ENCODE peak calls at places on chromosomes 1 and 21, in seven cellular contexts. One of them, this sample, is unnamed.

GRCh38 chr1:7117599-7118281 is 332.5 kb downstream of the CAMTA1 start:
- DNase-seq in K562: no peak
- DNase-seq in GM12878: no peak
- DNase-seq in GM12892: no peak
- DNase-seq in SK-N-SH: no peak
- DNase-seq in HepG2: no peak
- DNase-seq in H1: peak
- DNase-seq in this sample: no peak

GRCh38 chr1:247212012-247212411 is 40.2 kb upstream of the ZNF124 start:
- DNase-seq in SK-N-SH: no peak
- DNase-seq in GM12878: peak
- DNase-seq in H1: no peak
- DNase-seq in GM12892: no peak
- DNase-seq in K562: peak
- DNase-seq in HepG2: no peak
- DNase-seq in this sample: peak

GRCh38 chr1:94983343-94983742 is 56.4 kb upstream of the CNN3 start:
- DNase-seq in GM12878: no peak
- DNase-seq in GM12892: no peak
- DNase-seq in H1: no peak
- DNase-seq in HepG2: no peak
- DNase-seq in K562: no peak
- DNase-seq in SK-N-SH: no peak
- DNase-seq in this sample: no peak

GRCh38 chr1:160096491-160097116 is 1.8 kb downstream of the IGSF8 start:
- DNase-seq in SK-N-SH: no peak
- DNase-seq in GM12878: no peak
- DNase-seq in K562: no peak
- DNase-seq in HepG2: no peak
- DNase-seq in GM12892: no peak
- DNase-seq in H1: no peak
- DNase-seq in this sample: no peak

GRCh38 chr1:30478288-30478687 is 245.1 kb downstream of the MATN1 start:
- DNase-seq in GM12892: no peak
- DNase-seq in K562: no peak
- DNase-seq in SK-N-SH: no peak
- DNase-seq in GM12878: no peak
- DNase-seq in H1: no peak
- DNase-seq in HepG2: no peak
- DNase-seq in this sample: no peak

GRCh38 chr1:234208791-234209190 is 164.5 kb upstream of the COA6 start:
- DNase-seq in K562: no peak
- DNase-seq in H1: no peak
- DNase-seq in HepG2: no peak
- DNase-seq in GM12892: no peak
- DNase-seq in SK-N-SH: no peak
- DNase-seq in GM12878: no peak
- DNase-seq in this sample: no peak

GRCh38 chr21:44529503-44530125 is 10.4 kb downstream of the KRTAP10-1 start:
- DNase-seq in GM12878: no peak
- DNase-seq in SK-N-SH: no peak
- DNase-seq in H1: no peak
- DNase-seq in GM12892: no peak
- DNase-seq in K562: no peak
- DNase-seq in HepG2: no peak
- DNase-seq in this sample: no peak

GRCh38 chr1:209674957-209675566 is at the start of gene G0S2:
- DNase-seq in HepG2: no peak
- DNase-seq in SK-N-SH: peak
- DNase-seq in H1: no peak
- DNase-seq in GM12878: no peak
- DNase-seq in GM12892: peak
- DNase-seq in K562: no peak
- DNase-seq in this sample: no peak

GRCh38 chr1:91349524-91349923 is 55.1 kb downstream of the HFM1 start:
- DNase-seq in GM12892: no peak
- DNase-seq in GM12878: no peak
- DNase-seq in K562: no peak
- DNase-seq in SK-N-SH: no peak
- DNase-seq in HepG2: no peak
- DNase-seq in H1: no peak
- DNase-seq in this sample: no peak

GRCh38 chr1:8078176-8078671 is 52.1 kb upstream of the ERRFI1 start:
- DNase-seq in K562: no peak
- DNase-seq in H1: no peak
- DNase-seq in SK-N-SH: no peak
- DNase-seq in GM12878: no peak
- DNase-seq in GM12892: no peak
- DNase-seq in HepG2: peak
- DNase-seq in this sample: no peak

GRCh38 chr1:211305044-211305443 is 21.6 kb upstream of the TRAF5 start:
- DNase-seq in SK-N-SH: no peak
- DNase-seq in GM12878: no peak
- DNase-seq in H1: no peak
- DNase-seq in K562: no peak
- DNase-seq in HepG2: no peak
- DNase-seq in GM12892: no peak
- DNase-seq in this sample: no peak

GRCh38 chr1:63730211-63730610 is 43.6 kb upstream of the ROR1 start:
- DNase-seq in HepG2: no peak
- DNase-seq in GM12878: no peak
- DNase-seq in H1: no peak
- DNase-seq in SK-N-SH: peak
- DNase-seq in K562: no peak
- DNase-seq in GM12892: no peak
- DNase-seq in this sample: no peak

GRCh38 chr1:240649733-240650700 is 38.1 kb upstream of the GREM2 start:
- DNase-seq in K562: no peak
- DNase-seq in GM12878: no peak
- DNase-seq in SK-N-SH: no peak
- DNase-seq in HepG2: no peak
- DNase-seq in H1: no peak
- DNase-seq in GM12892: no peak
- DNase-seq in this sample: no peak

GRCh38 chr1:165290143-165290542 is 66.4 kb downstream of the LMX1A start:
- DNase-seq in SK-N-SH: peak
- DNase-seq in H1: no peak
- DNase-seq in GM12878: no peak
- DNase-seq in K562: no peak
- DNase-seq in GM12892: no peak
- DNase-seq in HepG2: no peak
- DNase-seq in this sample: no peak

GRCh38 chr1:226974544-226975258 is 34.6 kb downstream of the COQ8A start:
- DNase-seq in GM12892: no peak
- DNase-seq in SK-N-SH: no peak
- DNase-seq in HepG2: peak
- DNase-seq in H1: no peak
- DNase-seq in K562: no peak
- DNase-seq in GM12878: no peak
- DNase-seq in this sample: no peak

GRCh38 chr1:203129501-203130231 is 2.1 kb downstream of the ADORA1 start:
- DNase-seq in H1: no peak
- DNase-seq in SK-N-SH: peak
- DNase-seq in K562: no peak
- DNase-seq in GM12878: no peak
- DNase-seq in HepG2: no peak
- DNase-seq in GM12892: peak
- DNase-seq in this sample: no peak
- TF ChIP-seq TAF1 in H1: no peak
- TF ChIP-seq TAF1 in SK-N-SH: no peak
- TF ChIP-seq TAF1 in K562: no peak
- TF ChIP-seq TAF1 in GM12878: no peak
- TF ChIP-seq TAF1 in HepG2: no peak
- TF ChIP-seq TAF1 in GM12892: no peak
- TF ChIP-seq TAF1 in this sample: no peak

GRCh38 chr1:201006450-201006849 is 17.1 kb downstream of the KIF21B start:
- DNase-seq in SK-N-SH: no peak
- DNase-seq in GM12878: no peak
- DNase-seq in H1: no peak
- DNase-seq in GM12892: no peak
- DNase-seq in HepG2: no peak
- DNase-seq in K562: peak
- DNase-seq in this sample: no peak

GRCh38 chr1:201001962-201002361 is 21.6 kb downstream of the KIF21B start:
- DNase-seq in K562: no peak
- DNase-seq in SK-N-SH: no peak
- DNase-seq in GM12892: no peak
- DNase-seq in H1: no peak
- DNase-seq in HepG2: no peak
- DNase-seq in GM12878: no peak
- DNase-seq in this sample: no peak

GRCh38 chr1:201002510-201002909 is 21.0 kb downstream of the KIF21B start:
- DNase-seq in H1: no peak
- DNase-seq in SK-N-SH: no peak
- DNase-seq in HepG2: no peak
- DNase-seq in GM12892: no peak
- DNase-seq in GM12878: no peak
- DNase-seq in K562: no peak
- DNase-seq in this sample: no peak

GRCh38 chr1:201004732-201005131 is 18.8 kb downstream of the KIF21B start:
- DNase-seq in GM12878: no peak
- DNase-seq in HepG2: no peak
- DNase-seq in K562: no peak
- DNase-seq in SK-N-SH: no peak
- DNase-seq in GM12892: no peak
- DNase-seq in H1: no peak
- DNase-seq in this sample: no peak

DNA sequence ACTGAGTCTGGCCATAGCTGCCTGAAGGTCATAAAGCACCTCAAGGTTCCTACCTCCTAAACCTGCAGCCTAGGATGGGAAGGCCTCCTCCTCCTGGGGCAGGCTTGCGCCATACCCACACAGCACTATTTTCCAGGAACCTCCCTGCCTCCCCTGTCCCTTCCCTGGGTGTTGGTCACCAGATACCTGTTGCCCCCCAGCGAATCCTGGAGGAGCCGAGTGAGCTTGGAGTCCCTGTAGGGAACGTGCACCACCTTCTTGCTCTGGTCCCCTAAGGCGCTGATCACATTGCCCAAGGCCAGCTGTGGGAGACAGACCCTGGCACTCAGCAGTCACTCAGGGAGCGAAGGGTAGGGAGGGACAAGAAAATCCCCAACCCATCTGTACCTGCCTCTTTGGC is 19.4 kb downstream of the KIF21B start:
- DNase-seq in SK-N-SH: no peak
- DNase-seq in GM12878: no peak
- DNase-seq in H1: no peak
- DNase-seq in GM12892: no peak
- DNase-seq in K562: no peak
- DNase-seq in HepG2: no peak
- DNase-seq in this sample: no peak
- TF ChIP-seq TAF1 in SK-N-SH: no peak
- TF ChIP-seq TAF1 in GM12878: no peak
- TF ChIP-seq TAF1 in H1: no peak
- TF ChIP-seq TAF1 in GM12892: no peak
- TF ChIP-seq TAF1 in K562: no peak
- TF ChIP-seq TAF1 in HepG2: no peak
- TF ChIP-seq TAF1 in this sample: no peak

GRCh38 chr1:223110963-223111362 is 32.1 kb downstream of the TLR5 start:
- DNase-seq in HepG2: no peak
- DNase-seq in SK-N-SH: no peak
- DNase-seq in GM12878: no peak
- DNase-seq in GM12892: no peak
- DNase-seq in K562: no peak
- DNase-seq in H1: no peak
- DNase-seq in this sample: no peak
- TF ChIP-seq TAF1 in HepG2: no peak
- TF ChIP-seq TAF1 in SK-N-SH: no peak
- TF ChIP-seq TAF1 in GM12878: no peak
- TF ChIP-seq TAF1 in GM12892: no peak
- TF ChIP-seq TAF1 in K562: no peak
- TF ChIP-seq TAF1 in H1: no peak
- TF ChIP-seq TAF1 in this sample: no peak

DNA sequence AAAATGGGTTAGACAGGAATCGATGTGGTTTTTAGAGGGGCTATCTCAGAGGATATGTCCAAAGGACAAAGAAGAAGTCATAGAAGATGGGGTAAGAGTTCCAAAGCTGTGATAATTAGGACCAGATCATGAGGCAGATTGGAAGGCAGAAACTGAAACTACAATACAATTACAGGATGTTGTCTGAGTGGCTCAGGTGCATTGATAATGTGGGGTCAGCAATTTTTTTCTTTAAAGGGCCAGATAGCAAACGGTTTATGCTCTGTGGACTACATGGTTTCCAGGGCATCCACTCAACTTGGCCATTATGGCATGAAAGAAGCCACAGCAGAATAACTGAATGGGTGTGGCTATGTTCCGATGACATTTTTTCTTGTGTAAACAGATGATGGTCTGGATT is 198.2 kb upstream of the ADGRL4 start:
- DNase-seq in GM12892: no peak
- DNase-seq in GM12878: no peak
- DNase-seq in SK-N-SH: no peak
- DNase-seq in K562: no peak
- DNase-seq in H1: no peak
- DNase-seq in HepG2: no peak
- DNase-seq in this sample: no peak
- TF ChIP-seq TAF1 in GM12892: no peak
- TF ChIP-seq TAF1 in GM12878: no peak
- TF ChIP-seq TAF1 in SK-N-SH: no peak
- TF ChIP-seq TAF1 in K562: no peak
- TF ChIP-seq TAF1 in H1: no peak
- TF ChIP-seq TAF1 in HepG2: no peak
- TF ChIP-seq TAF1 in this sample: no peak